ENCODE peak calls at places on chromosomes 16 and 17, in four cellular contexts. J is A549, Y is GM12878, L is HepG2. H is an unnamed sample.

GRCh38 chr16:1903845-1904820 is 14.1 kb downstream of the HS3ST6 start:
- DNase-seq in J (no peak), Y (no peak), L (no peak), H (no peak)

GRCh38 chr17:77734371-77735050 is 224.0 kb upstream of the TNRC6C start:
- DNase-seq in J (peak; percentile 37), Y (no peak), L (peak; percentile 21), H (peak; percentile 48)

GRCh38 chr17:37791434-37791833 is 46.6 kb upstream of the HNF1B start:
- DNase-seq in J (peak; percentile 80), Y (no peak), L (peak; percentile 45), H (peak; percentile 67)

GRCh38 chr16:28503470-28504259 is 3.0 kb downstream of the IL27 start:
- DNase-seq in J (no peak), Y (no peak), L (no peak), H (peak; percentile 11)

GRCh38 chr16:23701045-23701444 is 12.0 kb downstream of the ERN2 start:
- DNase-seq in J (no peak), Y (no peak), L (no peak), H (no peak)

GRCh38 chr17:28391401-28391800 is 14.6 kb downstream of the SLC46A1 start:
- DNase-seq in J (no peak), Y (no peak), L (no peak), H (no peak)

GRCh38 chr17:3879181-3879580 is 13.7 kb downstream of the CAMKK1 start:
- DNase-seq in J (no peak), Y (no peak), L (no peak), H (no peak)

GRCh38 chr16:50478021-50478772 is 70.0 kb upstream of the NKD1 start:
- DNase-seq in J (no peak), Y (no peak), L (no peak), H (no peak)

GRCh38 chr17:76121932-76122383 is 18.4 kb upstream of the EXOC7 start:
- DNase-seq in J (no peak), Y (no peak), L (no peak), H (no peak)

GRCh38 chr16:90078594-90078895 is 1.4 kb upstream of the PRDM7 start:
- DNase-seq in J (no peak), Y (no peak), L (no peak), H (no peak)

GRCh38 chr17:77437747-77438146 is 297.0 kb downstream of the SEC14L1 start:
- DNase-seq in J (no peak), Y (no peak), L (no peak), H (no peak)

GRCh38 chr17:61282377-61282776 is 117.3 kb upstream of the TBX2 start:
- DNase-seq in J (no peak), Y (no peak), L (no peak), H (no peak)

GRCh38 chr17:61284746-61285145 is 114.9 kb upstream of the TBX2 start:
- DNase-seq in J (no peak), Y (no peak), L (no peak), H (no peak)

GRCh38 chr17:61285483-61286320 is 113.9 kb upstream of the TBX2 start:
- DNase-seq in J (no peak), Y (no peak), L (no peak), H (no peak)

GRCh38 chr17:61283043-61283442 is 116.6 kb upstream of the TBX2 start:
- DNase-seq in J (no peak), Y (no peak), L (no peak), H (no peak)

DNA sequence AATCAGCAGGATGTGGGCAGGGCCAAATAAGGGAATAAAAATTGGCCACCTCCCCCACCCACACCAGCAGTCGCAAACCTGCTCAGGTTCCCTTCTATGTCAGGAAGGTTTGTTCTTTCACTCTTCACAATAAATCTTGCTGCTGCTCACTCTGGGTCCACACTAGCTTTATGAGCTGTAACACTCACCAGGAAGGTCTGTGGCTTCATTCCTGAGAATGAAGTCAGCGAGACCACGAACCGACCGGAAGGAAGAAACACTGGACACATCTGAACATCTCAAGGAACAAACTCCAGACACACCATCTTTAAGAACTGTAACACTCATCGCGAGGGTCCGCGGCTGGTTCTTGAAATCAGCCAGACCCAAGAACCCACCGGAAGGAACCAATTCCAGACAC is 115.5 kb upstream of the TBX2 start:
- DNase-seq in J (no peak), Y (no peak), L (no peak), H (no peak)
- TF ChIP-seq POLR2AphosphoS2 in J (no peak), Y (no peak), L (no peak), H (no peak)

GRCh38 chr16:66984902-66985311 is 3.5 kb upstream of the CES4A start:
- DNase-seq in J (no peak), Y (no peak), L (no peak), H (no peak)
- TF ChIP-seq SMC3 in J (no peak), Y (no peak), L (no peak), H (no peak)

GRCh38 chr16:78024159-78024558 is 1.8 kb downstream of the CLEC3A start:
- DNase-seq in J (no peak), Y (no peak), L (no peak), H (no peak)
- TF ChIP-seq POLR2AphosphoS2 in J (no peak), Y (no peak), L (no peak), H (no peak)

DNA sequence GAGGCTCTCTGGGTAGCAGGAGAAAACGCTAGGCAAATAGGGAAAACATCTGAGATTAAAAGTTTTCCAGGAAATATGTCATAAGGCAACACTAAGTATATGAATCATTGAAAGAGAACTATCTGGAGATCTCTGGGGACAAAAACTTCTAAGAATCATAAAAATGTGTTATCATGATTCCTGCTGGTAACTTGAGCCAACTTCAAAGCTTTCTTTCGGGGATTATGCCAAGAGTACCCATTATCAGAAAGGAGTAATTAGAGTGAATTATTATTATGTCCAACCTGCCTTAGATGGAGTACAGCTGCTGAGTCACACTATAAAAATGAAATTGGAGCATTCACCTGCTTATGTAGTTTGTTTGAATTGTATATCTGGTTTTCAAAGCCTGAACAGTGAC is 488.5 kb upstream of the SOX9 start:
- DNase-seq in J (peak; percentile 26), Y (no peak), L (no peak), H (no peak)
- TF ChIP-seq SMC3 in J (no peak), Y (no peak), L (no peak), H (no peak)

H was measured in K562.